ENCODE peak calls at places on chromosomes 12 and 14, in four cellular contexts. R is H1, I is HepG2, V is GM12878. E is an unnamed sample.

GRCh38 chr12:95615735-95616134 is 64.5 kb upstream of the USP44 start:
- DNase-seq in V (no peak), R (no peak), I (no peak), E (no peak)

GRCh38 chr12:91555981-91556380 is 373.4 kb upstream of the DCN start:
- DNase-seq in V (no peak), I (no peak), R (no peak), E (no peak)

GRCh38 chr12:93922583-93923006 is 225.8 kb upstream of the PLXNC1 start:
- DNase-seq in I (no peak), R (no peak), V (no peak), E (no peak)

GRCh38 chr12:96241484-96242256 is 47.5 kb downstream of the ELK3 start:
- DNase-seq in V (no peak), I (no peak), R (no peak), E (no peak)

GRCh38 chr12:25970916-25971674 is 12.6 kb downstream of the RASSF8 start:
- DNase-seq in I (no peak), V (no peak), R (no peak), E (no peak)

GRCh38 chr12:3295648-3296408 is 195.2 kb upstream of the PRMT8 start:
- DNase-seq in V (no peak), I (no peak), R (no peak), E (no peak)

GRCh38 chr12:48556631-48557030 is 13.2 kb downstream of the LALBA start:
- DNase-seq in I (no peak), V (no peak), R (no peak), E (peak)

GRCh38 chr14:24690492-24690891 is 56.5 kb upstream of the GZMB start:
- DNase-seq in R (peak), V (no peak), I (no peak), E (no peak)

GRCh38 chr12:119679081-119679480 is 11.1 kb downstream of the PRKAB1 start:
- DNase-seq in I (no peak), R (no peak), V (no peak), E (no peak)

GRCh38 chr12:24754690-24755638 is 193.9 kb downstream of the BCAT1 start:
- DNase-seq in V (no peak), R (no peak), I (peak), E (no peak)

GRCh38 chr12:52139579-52140062 is 52.2 kb downstream of the KRT80 start:
- DNase-seq in I (no peak), R (peak), V (no peak), E (no peak)

GRCh38 chr14:62709773-62710172 is 335.5 kb downstream of the KCNH5 start:
- DNase-seq in I (no peak), V (no peak), R (no peak), E (no peak)

GRCh38 chr14:79328863-79329262 is 882.4 kb downstream of the DIO2 start:
- DNase-seq in I (no peak), R (no peak), V (no peak), E (no peak)

GRCh38 chr14:76924363-76925151 is 98.3 kb downstream of the LRRC74A start:
- DNase-seq in R (peak), V (no peak), I (peak), E (peak)

GRCh38 chr12:6778212-6778570 is 5.9 kb downstream of the LAG3 start:
- DNase-seq in I (no peak), R (peak), V (no peak), E (no peak)

GRCh38 chr12:95548056-95548538 is 3.2 kb downstream of the USP44 start:
- DNase-seq in V (no peak), I (no peak), R (peak), E (no peak)

GRCh38 chr12:61385771-61386170 is 874.4 kb upstream of the USP15 start:
- DNase-seq in R (no peak), I (no peak), V (no peak), E (no peak)

GRCh38 chr12:93677195-93678064 is at the start of gene CRADD:
- DNase-seq in I (peak), R (peak), V (peak), E (peak)

GRCh38 chr12:92570056-92570753 is 132.6 kb upstream of the PLEKHG7 start:
- DNase-seq in R (peak), V (peak), I (peak), E (peak)

GRCh38 chr12:120846721-120847120 is 57.4 kb downstream of the SPPL3 start:
- DNase-seq in V (no peak), I (no peak), R (no peak), E (no peak)

GRCh38 chr12:121814429-121815119 is 10.8 kb downstream of the SETD1B start:
- DNase-seq in R (no peak), V (no peak), I (no peak), E (no peak)

GRCh38 chr14:70097576-70098256 is 91.0 kb downstream of the SLC8A3 start:
- DNase-seq in R (no peak), V (no peak), I (no peak), E (no peak)
- TF ChIP-seq SUZ12 in R (no peak), V (no peak), I (no peak), E (no peak)

GRCh38 chr12:108817909-108818308 is 39.5 kb downstream of the SSH1 start:
- DNase-seq in R (no peak), V (no peak), I (no peak), E (no peak)

GRCh38 chr12:108820700-108821406 is 36.5 kb downstream of the SSH1 start:
- DNase-seq in I (no peak), V (no peak), R (no peak), E (no peak)

GRCh38 chr12:108822458-108823205 is 34.8 kb downstream of the SSH1 start:
- DNase-seq in V (no peak), R (no peak), I (no peak), E (no peak)

GRCh38 chr12:108821407-108822397 is 35.7 kb downstream of the SSH1 start:
- DNase-seq in R (no peak), V (no peak), I (no peak), E (no peak)

GRCh38 chr12:108819920-108820699 is 37.3 kb downstream of the SSH1 start:
- DNase-seq in V (no peak), I (no peak), R (no peak), E (no peak)
- H3K9ac ChIP-seq in V (no peak), I (no peak), R (no peak), E (no peak)

GRCh38 chr12:101891462-101891971 is 14.1 kb downstream of the DRAM1 start:
- DNase-seq in V (peak), I (peak), R (no peak), E (no peak)

GRCh38 chr12:101889216-101889752 is 11.9 kb downstream of the DRAM1 start:
- DNase-seq in R (no peak), V (no peak), I (no peak), E (no peak)

DNA sequence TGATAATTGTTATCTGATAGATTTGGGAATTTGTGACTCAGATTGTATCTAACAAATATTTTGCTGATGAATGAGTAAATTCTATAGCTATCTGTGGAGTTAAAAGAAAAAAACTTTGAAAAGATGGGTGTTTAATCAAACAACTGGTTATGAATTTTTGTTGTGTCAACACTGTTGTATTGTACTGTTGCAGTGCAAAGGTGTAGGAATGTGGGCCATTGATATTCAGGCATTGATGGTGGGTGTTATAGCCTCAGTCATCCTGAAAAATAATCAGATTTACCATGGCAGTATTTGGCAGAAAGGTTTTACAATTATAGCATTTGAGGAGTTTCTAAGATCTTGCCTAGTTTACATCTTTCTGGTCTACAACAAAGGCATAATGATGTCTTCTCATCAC is 15.4 kb downstream of the DRAM1 start:
- DNase-seq in I (no peak), R (no peak), V (no peak), E (no peak)
- TF ChIP-seq SUZ12 in I (no peak), R (no peak), V (no peak), E (no peak)

GRCh38 chr12:62703011-62703380 is 232.0 kb downstream of the PPM1H start:
- DNase-seq in V (no peak), I (no peak), R (no peak), E (no peak)
- H3K9ac ChIP-seq in V (no peak), I (no peak), R (no peak), E (peak)

DNA sequence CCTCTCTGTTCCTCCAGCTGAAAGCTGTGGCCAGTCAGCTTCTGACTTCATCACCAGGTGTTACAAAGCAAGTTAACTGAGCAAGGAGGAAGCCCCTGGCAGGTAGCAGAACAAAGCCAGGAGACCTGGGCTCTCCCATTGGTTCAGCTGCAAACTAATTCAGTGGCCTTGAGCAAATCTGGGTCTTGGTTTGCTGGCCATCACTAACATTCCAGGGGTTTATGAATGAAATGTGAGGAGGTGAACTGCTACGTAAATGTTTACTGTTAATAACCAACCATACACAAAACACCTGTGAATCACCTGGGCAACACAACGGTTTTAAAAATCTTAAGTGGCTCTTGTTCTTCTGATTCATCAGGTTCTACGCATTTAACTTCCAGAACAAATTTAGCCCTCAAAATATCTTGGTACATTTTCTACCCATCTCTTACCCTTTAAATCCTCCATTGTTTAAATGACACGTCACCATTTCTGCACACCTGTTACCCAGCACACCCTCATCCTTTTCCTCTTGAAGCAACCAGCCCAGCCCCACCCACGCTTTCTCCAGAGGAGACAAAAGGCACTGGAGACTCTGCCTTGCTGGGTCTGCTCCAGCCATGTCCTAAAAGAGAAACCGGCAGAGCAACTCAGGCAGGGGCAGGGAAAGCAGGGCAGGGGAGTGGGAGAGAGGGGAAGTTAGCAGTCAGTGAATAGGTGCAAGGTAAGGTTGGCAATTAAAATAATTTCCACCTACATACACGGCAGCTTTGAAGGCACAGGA is 49.3 kb upstream of the TSPAN11 start:
- DNase-seq in R (no peak), I (no peak), V (no peak), E (no peak)
- TF ChIP-seq SUZ12 in R (no peak), I (no peak), V (no peak), E (no peak)

GRCh38 chr12:123319273-123319672 is 45.4 kb downstream of the SBNO1 start:
- DNase-seq in V (no peak), R (no peak), I (no peak), E (no peak)
- H3K9ac ChIP-seq in V (no peak), R (no peak), I (no peak), E (no peak)

DNA sequence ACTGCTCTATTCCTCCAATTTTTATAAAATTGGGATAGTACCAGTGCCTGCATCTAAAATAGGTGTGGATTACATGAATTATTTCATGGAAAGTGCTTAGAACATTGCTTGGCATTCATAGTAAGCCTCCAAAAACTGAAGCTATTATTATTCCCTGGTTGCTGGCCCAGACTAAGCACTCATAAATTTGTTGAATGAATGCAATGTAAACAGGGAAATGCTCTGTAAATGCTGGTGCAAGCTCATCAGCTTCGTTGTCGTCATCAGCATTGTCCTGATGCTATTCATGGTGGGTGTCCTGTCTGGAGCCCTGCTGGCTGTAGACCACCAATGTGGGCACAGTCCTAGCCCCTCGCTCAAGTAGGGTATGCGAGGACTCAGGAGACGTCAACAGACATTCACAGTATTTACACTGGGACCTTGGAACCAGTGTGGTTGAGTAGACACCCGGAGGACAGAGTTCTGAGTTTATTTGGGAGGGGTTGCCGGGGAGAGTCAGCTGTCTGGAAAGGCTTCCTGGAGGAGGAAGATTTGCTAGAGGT is 16.5 kb downstream of the BDKRB2 start:
- DNase-seq in I (no peak), V (no peak), R (no peak), E (no peak)
- TF ChIP-seq SUZ12 in I (no peak), V (no peak), R (no peak), E (no peak)

DNA sequence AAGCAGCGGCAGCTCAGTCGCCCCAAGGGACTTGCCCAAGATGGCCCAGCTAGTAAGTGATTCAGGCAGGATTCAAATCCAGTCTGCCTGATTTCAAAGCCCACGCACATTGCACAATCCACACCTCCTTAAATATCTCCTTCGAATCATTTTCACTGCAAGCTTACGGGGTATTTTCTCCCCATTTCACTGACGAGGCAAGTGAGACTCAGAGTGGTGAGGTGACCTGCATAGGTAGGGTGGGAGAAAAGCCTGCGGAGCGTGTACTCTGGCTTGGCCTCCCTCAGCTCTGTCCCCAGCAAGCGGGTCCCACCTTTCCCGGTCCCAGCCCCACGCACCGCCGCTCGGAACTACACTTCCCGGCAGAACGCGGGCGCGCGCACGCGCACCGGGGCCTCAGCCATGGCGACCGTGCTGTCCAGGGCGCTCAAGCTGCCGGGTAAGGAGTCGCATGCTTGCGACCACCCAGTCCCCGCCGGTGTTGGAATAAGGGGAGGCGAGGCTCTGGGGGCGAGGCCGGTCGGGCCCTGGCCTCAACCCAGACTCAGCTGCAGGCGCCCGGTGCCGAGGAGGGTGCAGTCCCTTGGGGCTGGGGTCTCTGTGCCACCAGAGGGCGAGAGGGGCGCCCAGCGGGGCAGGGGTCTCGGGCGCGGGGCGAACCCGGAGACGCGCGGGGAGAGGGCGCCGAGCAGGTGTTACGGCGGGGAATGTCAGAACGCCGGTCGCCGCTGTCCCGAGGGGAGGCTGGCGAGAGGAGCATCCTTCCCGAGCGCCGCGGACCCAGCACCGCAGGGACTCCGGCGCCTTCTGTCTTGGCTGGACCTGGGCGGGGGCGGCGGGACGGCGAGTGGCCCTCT is at the start of gene FAM234B:
- DNase-seq in I (peak), R (peak), V (no peak), E (peak)
- H3K9ac ChIP-seq in I (peak), R (peak), V (peak), E (peak)

GRCh38 chr14:73246387-73247150 is 9.3 kb downstream of the PAPLN start:
- DNase-seq in V (no peak), I (no peak), R (no peak), E (no peak)

GRCh38 chr14:73243341-73243740 is 6.0 kb downstream of the PAPLN start:
- DNase-seq in I (no peak), V (no peak), R (no peak), E (no peak)

GRCh38 chr14:73245401-73246325 is 8.4 kb downstream of the PAPLN start:
- DNase-seq in I (no peak), V (no peak), R (no peak), E (no peak)

GRCh38 chr14:73243748-73244147 is 6.4 kb downstream of the PAPLN start:
- DNase-seq in V (no peak), I (no peak), R (no peak), E (no peak)

GRCh38 chr14:73244541-73244940 is 7.2 kb downstream of the PAPLN start:
- DNase-seq in I (no peak), V (no peak), R (no peak), E (no peak)
- TF ChIP-seq SUZ12 in I (no peak), V (no peak), R (no peak), E (no peak)

GRCh38 chr12:128852885-128853284 is 393 bp upstream of the GLT1D1 start:
- DNase-seq in R (peak), I (no peak), V (no peak), E (no peak)

GRCh38 chr12:128852026-128852725 is 1.1 kb upstream of the GLT1D1 start:
- DNase-seq in R (no peak), V (no peak), I (no peak), E (no peak)

GRCh38 chr12:128850400-128850799 is 2.9 kb upstream of the GLT1D1 start:
- DNase-seq in I (no peak), V (no peak), R (no peak), E (no peak)

GRCh38 chr12:128856035-128856790 is 2.9 kb downstream of the GLT1D1 start:
- DNase-seq in V (peak), I (no peak), R (no peak), E (no peak)

DNA sequence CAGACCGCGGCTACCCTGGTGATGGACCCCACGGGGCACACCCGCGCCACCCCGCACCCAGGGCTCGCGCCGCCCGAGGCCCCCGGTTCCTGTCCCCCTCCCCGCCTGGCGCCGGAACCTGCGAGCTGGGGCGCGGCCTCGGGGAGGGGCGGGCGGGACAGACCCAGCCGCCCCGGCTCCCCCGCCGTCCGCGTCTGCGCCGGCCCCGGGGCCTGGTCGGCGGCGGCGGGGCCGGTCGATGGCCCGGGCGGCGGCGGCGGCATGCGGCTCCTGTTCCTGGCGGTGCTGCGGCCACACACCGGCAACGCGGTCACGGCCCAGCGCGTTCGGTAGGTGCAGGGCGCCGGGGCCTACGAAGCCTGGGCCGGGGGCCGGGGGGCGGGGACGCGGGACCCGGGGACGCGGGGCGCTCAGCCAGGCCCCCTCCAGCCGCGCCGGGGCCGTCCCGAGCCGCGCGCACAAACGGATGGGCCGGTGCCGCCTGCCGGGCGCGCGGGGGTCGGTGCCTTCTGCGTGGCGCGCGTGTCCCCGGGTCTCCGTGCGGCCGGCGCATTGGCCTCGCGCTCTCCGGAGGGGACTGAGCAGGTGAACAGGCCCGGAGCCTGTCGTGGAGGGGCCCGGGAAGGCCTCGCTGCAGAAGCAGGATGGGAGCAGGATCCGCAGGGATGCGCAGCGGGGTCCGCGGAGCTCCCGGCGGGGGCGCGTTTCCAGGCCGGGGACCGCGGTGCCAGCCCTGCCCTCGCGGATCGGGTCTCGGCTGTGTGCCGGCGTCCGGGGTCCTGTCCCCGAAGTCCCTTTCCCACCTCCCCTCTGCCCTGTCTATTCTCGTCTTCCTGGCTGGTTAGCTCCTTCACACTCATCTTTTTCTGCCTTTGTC is at the start of gene GLT1D1:
- DNase-seq in V (no peak), I (no peak), R (peak), E (no peak)
- H3K9ac ChIP-seq in V (peak), I (no peak), R (peak), E (peak)